ENCODE peak calls at places on chromosomes 5 and 9, in eight cellular contexts. One of them, this sample, is unnamed.

GRCh38 chr5:111755942-111756353 is 1.0 kb downstream of the NREP start:
- DNase-seq in K562: no peak
- DNase-seq in sigmoid colon: no peak
- DNase-seq in prostate gland: no peak
- DNase-seq in GM12878: no peak
- DNase-seq in endothelial cell of umbilical vein: peak; percentile 71
- DNase-seq in transverse colon: no peak
- DNase-seq in breast epithelium: no peak
- DNase-seq in this sample: no peak

GRCh38 chr5:97041239-97041638 is 101.2 kb downstream of the LIX1 start:
- DNase-seq in endothelial cell of umbilical vein: no peak
- DNase-seq in prostate gland: no peak
- DNase-seq in GM12878: no peak
- DNase-seq in sigmoid colon: no peak
- DNase-seq in K562: no peak
- DNase-seq in breast epithelium: no peak
- DNase-seq in transverse colon: no peak
- DNase-seq in this sample: no peak

GRCh38 chr5:88827997-88828396 is 55.0 kb downstream of the MEF2C start:
- DNase-seq in GM12878: no peak
- DNase-seq in transverse colon: no peak
- DNase-seq in K562: no peak
- DNase-seq in endothelial cell of umbilical vein: peak; percentile 63
- DNase-seq in sigmoid colon: no peak
- DNase-seq in breast epithelium: no peak
- DNase-seq in prostate gland: no peak
- DNase-seq in this sample: no peak

GRCh38 chr5:1544294-1545010 is 20.7 kb upstream of the LPCAT1 start:
- DNase-seq in endothelial cell of umbilical vein: no peak
- DNase-seq in transverse colon: no peak
- DNase-seq in K562: no peak
- DNase-seq in sigmoid colon: peak; percentile 40
- DNase-seq in prostate gland: no peak
- DNase-seq in GM12878: no peak
- DNase-seq in breast epithelium: peak; percentile 12
- DNase-seq in this sample: no peak

GRCh38 chr9:110897899-110898298 is 140.4 kb downstream of the LPAR1 start:
- DNase-seq in GM12878: no peak
- DNase-seq in breast epithelium: no peak
- DNase-seq in transverse colon: no peak
- DNase-seq in K562: no peak
- DNase-seq in prostate gland: no peak
- DNase-seq in sigmoid colon: no peak
- DNase-seq in endothelial cell of umbilical vein: no peak
- DNase-seq in this sample: no peak

GRCh38 chr5:167633931-167634341 is 657.5 kb upstream of the WWC1 start:
- DNase-seq in prostate gland: no peak
- DNase-seq in endothelial cell of umbilical vein: no peak
- DNase-seq in sigmoid colon: no peak
- DNase-seq in GM12878: no peak
- DNase-seq in breast epithelium: no peak
- DNase-seq in K562: no peak
- DNase-seq in transverse colon: no peak
- DNase-seq in this sample: no peak

GRCh38 chr5:150492621-150493020 is 15.3 kb upstream of the NDST1 start:
- DNase-seq in endothelial cell of umbilical vein: no peak
- DNase-seq in GM12878: no peak
- DNase-seq in breast epithelium: peak; percentile 81
- DNase-seq in transverse colon: no peak
- DNase-seq in prostate gland: peak; percentile 77
- DNase-seq in sigmoid colon: no peak
- DNase-seq in K562: no peak
- DNase-seq in this sample: no peak

GRCh38 chr9:13607746-13608445 is 328.4 kb upstream of the MPDZ start:
- DNase-seq in K562: no peak
- DNase-seq in endothelial cell of umbilical vein: peak; percentile 27
- DNase-seq in transverse colon: no peak
- DNase-seq in GM12878: no peak
- DNase-seq in sigmoid colon: no peak
- DNase-seq in breast epithelium: no peak
- DNase-seq in prostate gland: peak; percentile 31
- DNase-seq in this sample: no peak

GRCh38 chr5:74206571-74207550 is 433.7 kb downstream of the ENC1 start:
- DNase-seq in transverse colon: peak; percentile 17
- DNase-seq in breast epithelium: no peak
- DNase-seq in sigmoid colon: peak; percentile 72
- DNase-seq in GM12878: no peak
- DNase-seq in prostate gland: peak; percentile 30
- DNase-seq in endothelial cell of umbilical vein: peak; percentile 85
- DNase-seq in K562: no peak
- DNase-seq in this sample: no peak

GRCh38 chr9:38437193-38437823 is 13.1 kb upstream of the IGFBPL1 start:
- DNase-seq in transverse colon: peak; percentile 12
- DNase-seq in K562: no peak
- DNase-seq in GM12878: no peak
- DNase-seq in prostate gland: peak; percentile 84
- DNase-seq in breast epithelium: peak; percentile 27
- DNase-seq in endothelial cell of umbilical vein: no peak
- DNase-seq in sigmoid colon: no peak
- DNase-seq in this sample: no peak

GRCh38 chr9:14277202-14277601 is 36.7 kb downstream of the NFIB start:
- DNase-seq in sigmoid colon: no peak
- DNase-seq in endothelial cell of umbilical vein: peak; percentile 74
- DNase-seq in prostate gland: peak; percentile 23
- DNase-seq in transverse colon: no peak
- DNase-seq in K562: no peak
- DNase-seq in GM12878: no peak
- DNase-seq in breast epithelium: peak; percentile 67
- DNase-seq in this sample: no peak

GRCh38 chr5:10243660-10244240 is 5.9 kb downstream of the ATPSCKMT start:
- DNase-seq in transverse colon: no peak
- DNase-seq in K562: no peak
- DNase-seq in GM12878: no peak
- DNase-seq in breast epithelium: no peak
- DNase-seq in prostate gland: no peak
- DNase-seq in endothelial cell of umbilical vein: no peak
- DNase-seq in sigmoid colon: no peak
- DNase-seq in this sample: no peak

GRCh38 chr5:137734962-137735530 is 843 bp downstream of the KLHL3 start:
- DNase-seq in breast epithelium: no peak
- DNase-seq in prostate gland: peak; percentile 39
- DNase-seq in endothelial cell of umbilical vein: no peak
- DNase-seq in K562: no peak
- DNase-seq in GM12878: no peak
- DNase-seq in sigmoid colon: peak; percentile 68
- DNase-seq in transverse colon: peak; percentile 34
- DNase-seq in this sample: no peak

DNA sequence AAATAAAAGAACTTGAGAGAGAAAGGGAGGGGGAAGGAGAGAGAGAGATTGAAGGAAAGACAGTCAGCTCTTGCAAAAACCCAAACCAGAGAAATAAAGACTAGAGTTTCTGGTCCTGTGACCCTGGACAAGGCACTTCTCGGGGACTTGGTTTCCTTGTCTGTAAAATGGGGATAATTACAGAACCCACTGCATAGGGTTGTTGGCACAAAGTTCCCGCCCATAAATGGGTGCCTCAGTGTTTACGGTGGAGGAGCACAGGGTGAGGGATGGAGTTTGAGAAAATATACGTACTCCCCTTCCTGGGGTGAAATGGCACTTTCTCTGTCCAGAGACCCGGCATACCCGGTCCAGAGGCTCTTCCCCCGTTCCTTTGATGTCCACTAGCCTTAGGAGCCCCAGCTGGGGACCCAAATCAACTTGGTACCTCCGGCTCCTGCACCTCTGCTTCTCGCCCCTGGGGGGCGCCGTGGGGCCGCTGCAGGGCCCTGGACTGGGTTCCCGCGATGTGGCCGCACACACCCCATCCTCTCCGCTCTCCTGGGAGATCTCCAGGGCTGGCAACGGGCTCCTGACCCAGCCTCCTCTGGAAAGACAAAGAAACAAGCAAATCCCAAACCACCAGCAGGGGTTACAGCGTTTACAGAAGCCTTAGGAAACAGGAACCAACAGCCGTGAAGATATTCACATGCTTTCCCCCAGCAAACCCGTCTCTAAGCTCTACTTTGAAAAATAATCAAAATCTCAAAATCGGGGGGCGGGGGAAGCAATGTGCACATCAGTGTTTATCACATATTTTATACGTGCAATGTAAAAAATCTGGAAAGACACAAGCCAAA is 26.3 kb downstream of the PTGES start:
- DNase-seq in breast epithelium: peak; percentile 47
- DNase-seq in prostate gland: peak; percentile 53
- DNase-seq in endothelial cell of umbilical vein: peak; percentile 51
- DNase-seq in GM12878: no peak
- DNase-seq in K562: peak; percentile 98
- DNase-seq in sigmoid colon: peak; percentile 82
- DNase-seq in transverse colon: peak; percentile 69
- DNase-seq in this sample: peak; percentile 89
- TF ChIP-seq POLR2AphosphoS5 in breast epithelium: no peak
- TF ChIP-seq POLR2AphosphoS5 in prostate gland: no peak
- TF ChIP-seq POLR2AphosphoS5 in endothelial cell of umbilical vein: no peak
- TF ChIP-seq POLR2AphosphoS5 in GM12878: no peak
- TF ChIP-seq POLR2AphosphoS5 in K562: no peak
- TF ChIP-seq POLR2AphosphoS5 in sigmoid colon: no peak
- TF ChIP-seq POLR2AphosphoS5 in transverse colon: no peak
- TF ChIP-seq POLR2AphosphoS5 in this sample: no peak

DNA sequence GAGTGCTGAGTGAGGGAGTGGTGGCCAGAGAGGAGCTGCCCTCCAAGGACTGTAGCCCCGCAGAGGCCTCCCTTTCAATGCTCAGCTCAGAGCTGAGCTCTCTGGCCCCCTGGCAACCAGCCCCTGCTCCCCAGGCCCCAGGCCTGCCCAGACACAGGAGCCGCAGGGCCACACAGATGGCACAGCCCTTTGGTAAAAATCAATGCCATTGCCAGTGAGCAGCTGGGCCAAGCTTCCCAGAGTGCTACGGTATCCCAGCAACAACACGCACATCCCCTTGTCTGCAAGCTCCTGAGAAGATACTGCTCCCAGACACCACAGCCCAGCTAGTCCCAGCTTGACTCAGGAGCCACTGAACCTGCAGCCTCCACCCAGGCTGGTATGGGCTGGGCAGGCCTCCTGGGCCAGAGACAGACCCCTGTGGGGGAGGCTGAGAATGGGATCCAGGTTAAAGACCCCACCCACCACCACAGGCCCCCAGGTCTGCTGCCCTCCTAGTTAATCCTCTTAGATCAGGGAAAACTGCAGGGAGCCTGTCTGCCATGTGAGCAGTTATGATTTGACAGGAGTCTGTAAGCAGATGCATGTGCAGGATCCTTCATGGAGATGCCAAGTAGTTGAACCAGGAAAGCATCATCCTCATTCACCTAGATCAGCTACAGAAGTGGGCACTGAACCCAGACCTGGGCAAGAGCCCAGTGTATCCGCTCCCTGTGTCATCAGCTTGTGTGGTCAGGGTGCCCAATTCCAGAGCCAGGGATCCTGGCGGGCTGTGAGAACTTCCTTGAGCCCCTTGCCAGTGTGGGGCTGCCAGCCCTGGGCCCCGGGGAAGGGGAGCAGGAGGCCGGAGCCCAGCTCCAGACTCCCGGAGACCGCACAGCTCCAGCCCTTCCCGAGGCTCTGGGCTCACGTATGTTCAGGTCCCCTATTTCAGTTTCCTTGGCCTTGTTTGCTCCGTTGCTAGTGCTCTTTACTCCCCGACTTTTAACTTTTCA is 26.7 kb upstream of the ADAMTS2 start:
- DNase-seq in transverse colon: no peak
- DNase-seq in prostate gland: no peak
- DNase-seq in endothelial cell of umbilical vein: no peak
- DNase-seq in K562: no peak
- DNase-seq in GM12878: no peak
- DNase-seq in sigmoid colon: peak; percentile 48
- DNase-seq in breast epithelium: no peak
- DNase-seq in this sample: no peak
- TF ChIP-seq POLR2A in transverse colon: no peak
- TF ChIP-seq POLR2A in prostate gland: no peak
- TF ChIP-seq POLR2A in endothelial cell of umbilical vein: no peak
- TF ChIP-seq POLR2A in K562: no peak
- TF ChIP-seq POLR2A in GM12878: no peak
- TF ChIP-seq POLR2A in sigmoid colon: no peak
- TF ChIP-seq POLR2A in breast epithelium: no peak
- TF ChIP-seq POLR2A in this sample: no peak

DNA sequence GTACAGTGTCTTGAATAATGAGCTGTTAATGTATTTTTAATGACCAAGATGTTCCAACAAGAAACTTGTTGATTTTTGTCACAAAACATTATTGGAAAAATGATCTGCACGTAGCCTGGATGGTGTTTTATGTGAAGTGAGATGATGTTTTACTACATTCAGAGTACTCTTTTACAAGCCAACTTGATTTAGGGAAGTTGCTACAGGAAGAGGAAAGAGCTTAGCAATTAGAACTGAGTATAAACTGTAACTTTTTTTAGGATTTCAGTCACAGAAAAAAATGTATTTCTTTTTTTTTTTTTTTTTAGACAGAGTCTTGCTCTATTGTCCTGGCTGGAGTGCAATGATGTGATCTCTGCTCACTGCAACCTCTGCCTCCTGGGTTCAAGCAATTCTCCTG is 113.6 kb upstream of the ADRA1B start:
- DNase-seq in endothelial cell of umbilical vein: no peak
- DNase-seq in transverse colon: no peak
- DNase-seq in sigmoid colon: no peak
- DNase-seq in GM12878: no peak
- DNase-seq in K562: no peak
- DNase-seq in breast epithelium: no peak
- DNase-seq in prostate gland: no peak
- DNase-seq in this sample: no peak
- TF ChIP-seq POLR2AphosphoS5 in endothelial cell of umbilical vein: no peak
- TF ChIP-seq POLR2AphosphoS5 in transverse colon: no peak
- TF ChIP-seq POLR2AphosphoS5 in sigmoid colon: no peak
- TF ChIP-seq POLR2AphosphoS5 in GM12878: no peak
- TF ChIP-seq POLR2AphosphoS5 in K562: no peak
- TF ChIP-seq POLR2AphosphoS5 in breast epithelium: no peak
- TF ChIP-seq POLR2AphosphoS5 in prostate gland: no peak
- TF ChIP-seq POLR2AphosphoS5 in this sample: no peak

GRCh38 chr9:128293091-128293490 is 17.0 kb downstream of the SWI5 start:
- DNase-seq in K562: no peak
- DNase-seq in transverse colon: no peak
- DNase-seq in GM12878: no peak
- DNase-seq in prostate gland: no peak
- DNase-seq in sigmoid colon: no peak
- DNase-seq in endothelial cell of umbilical vein: no peak
- DNase-seq in breast epithelium: no peak
- DNase-seq in this sample: no peak

GRCh38 chr9:128297221-128297773 is 21.2 kb downstream of the SWI5 start:
- DNase-seq in breast epithelium: no peak
- DNase-seq in endothelial cell of umbilical vein: no peak
- DNase-seq in sigmoid colon: no peak
- DNase-seq in prostate gland: no peak
- DNase-seq in transverse colon: no peak
- DNase-seq in K562: no peak
- DNase-seq in GM12878: no peak
- DNase-seq in this sample: no peak

GRCh38 chr9:128298535-128299482 is 22.7 kb downstream of the SWI5 start:
- DNase-seq in prostate gland: peak; percentile 40
- DNase-seq in endothelial cell of umbilical vein: no peak
- DNase-seq in transverse colon: peak; percentile 57
- DNase-seq in breast epithelium: no peak
- DNase-seq in GM12878: no peak
- DNase-seq in K562: peak; percentile 93
- DNase-seq in sigmoid colon: no peak
- DNase-seq in this sample: no peak

GRCh38 chr9:128294142-128294541 is 18.1 kb downstream of the SWI5 start:
- DNase-seq in transverse colon: no peak
- DNase-seq in sigmoid colon: no peak
- DNase-seq in endothelial cell of umbilical vein: no peak
- DNase-seq in K562: no peak
- DNase-seq in prostate gland: no peak
- DNase-seq in breast epithelium: no peak
- DNase-seq in GM12878: no peak
- DNase-seq in this sample: no peak

GRCh38 chr9:128296340-128297220 is 20.5 kb downstream of the SWI5 start:
- DNase-seq in breast epithelium: no peak
- DNase-seq in transverse colon: peak; percentile 62
- DNase-seq in sigmoid colon: no peak
- DNase-seq in GM12878: no peak
- DNase-seq in K562: peak; percentile 86
- DNase-seq in endothelial cell of umbilical vein: no peak
- DNase-seq in prostate gland: no peak
- DNase-seq in this sample: no peak
- TF ChIP-seq POLR2A in breast epithelium: no peak
- TF ChIP-seq POLR2A in transverse colon: no peak
- TF ChIP-seq POLR2A in sigmoid colon: no peak
- TF ChIP-seq POLR2A in GM12878: no peak
- TF ChIP-seq POLR2A in K562: no peak
- TF ChIP-seq POLR2A in endothelial cell of umbilical vein: no peak
- TF ChIP-seq POLR2A in prostate gland: no peak
- TF ChIP-seq POLR2A in this sample: no peak